ENCODE peak calls at places on chromosomes 12 and 14, in six cellular contexts. V is Peyer's patch, G is WERI-Rb-1, A is prostate gland, O is H9, M is tibial nerve. H is an unnamed sample.

GRCh38 chr12:78697817-78698415 is 166.7 kb upstream of the SYT1 start:
- DNase-seq in M (no peak), O (no peak), A (no peak), G (no peak), V (no peak), H (no peak)

GRCh38 chr12:55927588-55928502 is at the start of gene PYM1:
- DNase-seq in G (peak), A (peak), M (peak), V (peak), O (peak), H (peak)

GRCh38 chr12:32650508-32650907 is 28.6 kb upstream of the DNM1L start:
- DNase-seq in G (no peak), V (no peak), O (no peak), M (no peak), A (no peak), H (no peak)

GRCh38 chr12:45907955-45908354 is 82.4 kb downstream of the SCAF11 start:
- DNase-seq in O (no peak), M (no peak), G (no peak), A (no peak), V (no peak), H (no peak)

GRCh38 chr14:64387232-64387737 is 868 bp upstream of the MTHFD1 start:
- DNase-seq in A (peak), O (no peak), V (no peak), M (peak), G (no peak), H (no peak)

GRCh38 chr14:34875031-34875922 is at the start of gene BAZ1A:
- DNase-seq in M (peak), V (peak), G (peak), A (peak), O (peak), H (peak)

GRCh38 chr12:45343269-45344051 is 127.6 kb downstream of the ANO6 start:
- DNase-seq in G (no peak), V (peak), M (no peak), O (no peak), A (no peak), H (no peak)

GRCh38 chr14:60035177-60035576 is 56.5 kb upstream of the PCNX4 start:
- DNase-seq in V (no peak), G (no peak), M (no peak), A (no peak), O (no peak), H (no peak)

GRCh38 chr12:14827043-14827442 is 13.1 kb upstream of the SMCO3 start:
- DNase-seq in M (no peak), A (no peak), V (no peak), O (no peak), G (no peak), H (no peak)

GRCh38 chr12:68953536-68953935 is 20.6 kb upstream of the CPM start:
- DNase-seq in V (peak), M (no peak), G (no peak), O (no peak), A (peak), H (no peak)

GRCh38 chr12:113815031-113815430 is 151.1 kb downstream of the RBM19 start:
- DNase-seq in A (no peak), M (no peak), O (no peak), G (no peak), V (no peak), H (no peak)

GRCh38 chr12:98344034-98344565 is 171.3 kb upstream of the TMPO start:
- DNase-seq in V (no peak), O (no peak), G (no peak), A (no peak), M (no peak), H (no peak)

GRCh38 chr14:99525699-99526080 is 44.5 kb downstream of the CCNK start:
- DNase-seq in M (no peak), G (no peak), V (no peak), O (no peak), A (no peak), H (no peak)

GRCh38 chr14:50319721-50320120 is 7.6 kb downstream of the DMAC2L start:
- DNase-seq in G (no peak), O (no peak), V (no peak), M (no peak), A (no peak), H (no peak)

GRCh38 chr12:117857632-117858274 is 111.0 kb downstream of the KSR2 start:
- DNase-seq in V (peak), O (peak), M (peak), A (no peak), G (peak), H (no peak)

GRCh38 chr14:32457213-32457920 is 128.3 kb downstream of the AKAP6 start:
- DNase-seq in O (no peak), A (no peak), G (no peak), M (no peak), V (no peak), H (peak)

GRCh38 chr14:105487449-105487985 is 831 bp downstream of the CRIP1 start:
- DNase-seq in G (no peak), O (no peak), A (no peak), M (no peak), V (peak), H (no peak)

DNA sequence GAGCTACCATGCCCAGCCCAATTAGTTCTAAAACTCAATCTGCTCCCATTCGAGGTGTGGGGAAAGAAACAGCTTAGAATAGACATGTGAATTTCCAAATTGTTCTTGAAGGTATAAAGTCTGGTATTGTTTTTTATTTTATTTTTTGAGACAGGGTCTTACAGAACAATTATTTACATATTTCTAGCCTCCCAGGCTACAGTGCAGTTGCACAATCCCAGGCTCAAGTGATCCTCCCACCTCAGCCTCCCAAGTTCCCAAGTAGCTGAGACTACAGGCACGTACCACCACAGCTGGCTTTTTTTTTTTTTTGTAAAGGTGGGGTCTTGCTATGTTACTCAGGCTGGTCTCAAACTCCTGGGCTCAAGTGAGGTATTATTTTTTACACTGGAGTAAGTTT is 6.3 kb downstream of the SLC11A2 start:
- DNase-seq in A (no peak), V (no peak), M (no peak), G (no peak), O (no peak), H (no peak)
- H3K27ac ChIP-seq in A (no peak), V (no peak), M (peak), G (no peak), O (no peak), H (no peak)

DNA sequence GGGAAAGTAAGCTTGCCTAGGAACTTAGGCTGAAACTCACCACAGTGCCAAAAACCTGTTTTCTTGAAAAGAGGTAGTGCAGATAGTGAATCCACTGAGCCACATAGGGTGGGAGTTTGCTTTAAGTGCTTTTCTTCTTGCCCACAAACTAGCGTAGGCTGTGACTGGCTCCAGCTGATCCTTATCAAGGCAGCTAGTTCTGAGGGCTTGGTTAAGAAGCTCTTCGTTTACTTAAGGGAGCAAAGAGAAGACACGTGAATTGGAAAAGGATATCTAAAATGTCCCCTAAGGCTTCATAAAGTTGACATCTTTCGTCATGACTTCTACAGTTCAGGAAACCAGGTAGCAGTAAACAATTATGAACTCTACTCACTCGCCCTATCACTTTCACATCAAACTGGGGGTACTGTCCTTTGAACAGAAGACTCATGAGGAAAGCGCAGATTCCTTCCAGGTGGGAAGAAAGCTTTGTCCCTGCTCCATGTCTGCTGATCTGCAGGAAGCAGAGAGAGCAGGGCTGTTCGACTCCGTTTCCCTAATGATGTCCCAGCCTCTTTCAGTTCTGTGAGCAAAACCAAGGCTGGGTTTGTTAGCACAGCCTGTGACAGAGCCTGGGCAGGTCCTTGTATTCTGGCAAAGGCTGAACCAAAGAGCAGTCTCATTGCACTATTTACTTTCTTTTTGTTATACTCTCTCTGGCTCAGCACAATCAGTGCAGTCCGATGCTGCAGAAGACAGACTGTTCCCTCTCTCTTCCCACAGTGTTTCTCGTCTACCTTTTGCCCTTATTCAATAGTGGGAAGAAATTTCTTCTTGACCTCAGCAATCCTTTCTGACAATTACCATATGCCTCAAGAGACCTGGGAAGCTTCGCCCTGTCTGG is 93.5 kb upstream of the ETV6 start:
- DNase-seq in V (no peak), M (no peak), O (no peak), A (peak), G (no peak), H (no peak)
- H3K27ac ChIP-seq in V (peak), M (no peak), O (no peak), A (peak), G (no peak), H (peak)

GRCh38 chr12:94553130-94553519 is 93.5 kb upstream of the CEP83 start:
- DNase-seq in A (no peak), G (no peak), M (no peak), V (peak), O (no peak), H (no peak)
- H3K27ac ChIP-seq in A (no peak), G (no peak), M (no peak), V (no peak), O (no peak), H (no peak)

GRCh38 chr12:47082963-47083621 is 3.3 kb upstream of the AMIGO2 start:
- DNase-seq in G (no peak), M (peak), O (no peak), V (no peak), A (no peak), H (no peak)

GRCh38 chr12:47087088-47087688 is 7.4 kb upstream of the AMIGO2 start:
- DNase-seq in M (no peak), A (no peak), G (no peak), O (no peak), V (no peak), H (no peak)

GRCh38 chr12:47082283-47082962 is 2.7 kb upstream of the AMIGO2 start:
- DNase-seq in A (no peak), O (no peak), G (no peak), V (no peak), M (no peak), H (no peak)

GRCh38 chr12:47085815-47086252 is 6.1 kb upstream of the AMIGO2 start:
- DNase-seq in A (no peak), V (peak), O (peak), G (no peak), M (no peak), H (no peak)

DNA sequence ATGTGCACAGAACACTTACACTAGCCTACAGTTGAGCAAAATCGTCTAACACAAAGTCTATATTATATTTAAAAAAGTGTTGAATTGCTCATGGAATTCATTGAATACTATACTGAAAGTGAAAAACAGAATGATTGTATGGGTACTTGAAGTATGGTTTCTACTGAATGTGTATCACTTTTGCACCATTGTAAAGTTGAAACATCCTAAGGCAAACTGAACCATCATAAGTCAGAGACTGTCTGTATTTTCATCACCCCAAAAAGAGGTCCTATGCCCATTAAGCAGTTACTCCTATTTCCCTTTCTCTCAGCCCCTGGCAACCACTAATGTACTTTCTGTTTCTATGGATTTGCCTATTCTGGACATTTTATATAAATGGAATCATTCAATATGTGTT is 4.4 kb upstream of the AMIGO2 start:
- DNase-seq in V (no peak), O (no peak), A (no peak), M (no peak), G (no peak), H (no peak)
- H3K27ac ChIP-seq in V (no peak), O (no peak), A (no peak), M (no peak), G (no peak), H (peak)

DNA sequence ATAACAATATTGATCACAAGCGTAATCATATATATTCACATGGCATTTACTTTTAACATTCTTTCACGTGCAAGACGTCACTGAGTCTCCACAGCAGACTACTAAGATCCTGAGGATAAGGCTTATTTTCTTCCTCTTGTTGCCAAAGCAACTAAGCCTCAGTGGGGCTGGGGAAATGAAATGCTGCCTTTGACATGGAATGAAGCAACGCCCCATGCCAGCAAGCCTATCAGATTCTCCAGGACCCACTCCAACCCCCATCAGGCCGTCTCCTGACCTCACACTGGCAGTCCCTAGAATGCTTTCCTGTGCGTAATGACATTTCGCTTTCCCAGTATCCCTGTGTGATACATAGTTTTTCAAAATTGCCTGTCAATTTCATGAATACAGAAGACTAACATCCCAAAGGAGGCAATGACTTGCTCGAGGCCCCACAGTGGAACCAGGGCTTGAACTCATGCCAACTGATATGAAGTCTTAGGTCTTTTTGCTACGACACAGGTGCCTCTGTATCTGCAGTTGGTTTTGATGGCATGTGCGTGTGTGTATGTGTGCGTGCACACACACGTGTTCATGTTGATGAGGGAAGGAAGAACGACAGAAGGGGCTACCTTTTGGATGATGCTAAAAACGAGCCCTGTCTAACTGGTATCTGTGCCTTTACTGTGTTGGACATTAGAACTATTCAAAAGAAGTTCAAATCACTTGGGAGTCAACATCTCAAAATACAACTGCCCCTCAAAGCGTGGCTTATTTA is 239.1 kb downstream of the VRK1 start:
- DNase-seq in O (no peak), M (no peak), A (no peak), G (peak), V (no peak), H (no peak)
- H3K27ac ChIP-seq in O (no peak), M (no peak), A (no peak), G (no peak), V (no peak), H (no peak)

GRCh38 chr12:53996886-53997217 is 3.1 kb upstream of the HOXC9 start:
- DNase-seq in V (no peak), G (no peak), M (no peak), O (no peak), A (no peak), H (no peak)
- H3K27ac ChIP-seq in V (peak), G (peak), M (peak), O (no peak), A (no peak), H (no peak)

GRCh38 chr14:74940956-74941565 is 14.3 kb downstream of the PGF start:
- DNase-seq in O (no peak), V (no peak), G (no peak), M (no peak), A (no peak), H (no peak)
- H3K27ac ChIP-seq in O (no peak), V (peak), G (peak), M (peak), A (peak), H (peak)

GRCh38 chr12:31368666-31369361 is 42.9 kb upstream of the SINHCAF start:
- DNase-seq in M (no peak), O (peak), G (no peak), A (no peak), V (peak), H (no peak)

GRCh38 chr12:31369712-31370521 is 44.0 kb upstream of the SINHCAF start:
- DNase-seq in O (peak), G (no peak), A (peak), V (peak), M (peak), H (peak)

GRCh38 chr12:31366104-31366621 is 40.2 kb upstream of the SINHCAF start:
- DNase-seq in V (peak), G (no peak), M (no peak), O (no peak), A (no peak), H (no peak)

GRCh38 chr12:31370645-31371620 is 45.0 kb upstream of the SINHCAF start:
- DNase-seq in A (no peak), V (peak), O (peak), M (no peak), G (no peak), H (no peak)
- H3K27ac ChIP-seq in A (peak), V (peak), O (peak), M (no peak), G (no peak), H (peak)